ENCODE peak calls at places on chromosomes 12 and 14, in four cellular contexts. One of them, this sample, is unnamed.

GRCh38 chr12:88245905-88246304 is 103.8 kb downstream of the TMTC3 start:
- DNase-seq in activated naive CD4-positive, alpha-beta T cell: no peak
- DNase-seq in C1 segment of cervical spinal cord: no peak
- DNase-seq in AG04449: no peak
- DNase-seq in this sample: no peak

GRCh38 chr12:111354511-111354910 is 14.4 kb downstream of the PHETA1 start:
- DNase-seq in AG04449: no peak
- DNase-seq in C1 segment of cervical spinal cord: no peak
- DNase-seq in activated naive CD4-positive, alpha-beta T cell: no peak
- DNase-seq in this sample: no peak

GRCh38 chr14:58107947-58108552 is 44.0 kb downstream of the ARMH4 start:
- DNase-seq in AG04449: no peak
- DNase-seq in C1 segment of cervical spinal cord: peak
- DNase-seq in activated naive CD4-positive, alpha-beta T cell: no peak
- DNase-seq in this sample: peak

GRCh38 chr12:104049278-104050257 is at the start of gene GLT8D2:
- DNase-seq in C1 segment of cervical spinal cord: no peak
- DNase-seq in AG04449: no peak
- DNase-seq in activated naive CD4-positive, alpha-beta T cell: no peak
- DNase-seq in this sample: peak

GRCh38 chr14:85454183-85454813 is 75.6 kb upstream of the FLRT2 start:
- DNase-seq in C1 segment of cervical spinal cord: no peak
- DNase-seq in activated naive CD4-positive, alpha-beta T cell: no peak
- DNase-seq in AG04449: no peak
- DNase-seq in this sample: no peak

GRCh38 chr14:30005114-30005698 is 77.6 kb upstream of the PRKD1 start:
- DNase-seq in C1 segment of cervical spinal cord: peak
- DNase-seq in activated naive CD4-positive, alpha-beta T cell: no peak
- DNase-seq in AG04449: peak
- DNase-seq in this sample: peak

GRCh38 chr14:89344871-89345270 is 72.2 kb downstream of the FOXN3 start:
- DNase-seq in AG04449: no peak
- DNase-seq in C1 segment of cervical spinal cord: no peak
- DNase-seq in activated naive CD4-positive, alpha-beta T cell: no peak
- DNase-seq in this sample: no peak

GRCh38 chr12:88390811-88391210 is 189.5 kb downstream of the KITLG start:
- DNase-seq in C1 segment of cervical spinal cord: no peak
- DNase-seq in AG04449: no peak
- DNase-seq in activated naive CD4-positive, alpha-beta T cell: no peak
- DNase-seq in this sample: no peak

GRCh38 chr12:124869011-124869665 is 5.5 kb upstream of the SCARB1 start:
- DNase-seq in AG04449: no peak
- DNase-seq in C1 segment of cervical spinal cord: no peak
- DNase-seq in activated naive CD4-positive, alpha-beta T cell: no peak
- DNase-seq in this sample: no peak

GRCh38 chr12:122125452-122126341 is 47.1 kb downstream of the MLXIP start:
- DNase-seq in C1 segment of cervical spinal cord: no peak
- DNase-seq in activated naive CD4-positive, alpha-beta T cell: no peak
- DNase-seq in AG04449: no peak
- DNase-seq in this sample: no peak

GRCh38 chr12:32211769-32212156 is 105.1 kb downstream of the BICD1 start:
- DNase-seq in C1 segment of cervical spinal cord: no peak
- DNase-seq in activated naive CD4-positive, alpha-beta T cell: no peak
- DNase-seq in AG04449: no peak
- DNase-seq in this sample: no peak

GRCh38 chr12:52230364-52231281 is 2.4 kb upstream of the KRT7 start:
- DNase-seq in activated naive CD4-positive, alpha-beta T cell: no peak
- DNase-seq in C1 segment of cervical spinal cord: no peak
- DNase-seq in AG04449: peak
- DNase-seq in this sample: peak

GRCh38 chr12:2641209-2641608 is 153.6 kb upstream of the FKBP4 start:
- DNase-seq in C1 segment of cervical spinal cord: no peak
- DNase-seq in activated naive CD4-positive, alpha-beta T cell: no peak
- DNase-seq in AG04449: no peak
- DNase-seq in this sample: no peak

GRCh38 chr14:99521176-99522024 is 40.2 kb downstream of the CCNK start:
- DNase-seq in AG04449: no peak
- DNase-seq in activated naive CD4-positive, alpha-beta T cell: no peak
- DNase-seq in C1 segment of cervical spinal cord: no peak
- DNase-seq in this sample: no peak

GRCh38 chr14:90111895-90112534 is 50.2 kb downstream of the KCNK13 start:
- DNase-seq in activated naive CD4-positive, alpha-beta T cell: no peak
- DNase-seq in C1 segment of cervical spinal cord: no peak
- DNase-seq in AG04449: peak
- DNase-seq in this sample: no peak

GRCh38 chr14:34075095-34075744 is 124.3 kb upstream of the EGLN3 start:
- DNase-seq in C1 segment of cervical spinal cord: no peak
- DNase-seq in activated naive CD4-positive, alpha-beta T cell: no peak
- DNase-seq in AG04449: no peak
- DNase-seq in this sample: no peak

This sample was measured in AG09309.